ENCODE peak calls at places on chromosomes 16 and 17, in seven cellular contexts. One of them, this sample, is unnamed.

GRCh38 chr17:15409721-15410247 is 57.6 kb downstream of the CDRT4 start:
- DNase-seq in fibroblast of pulmonary artery: peak
- DNase-seq in AG09309: peak
- DNase-seq in neural progenitor cell: no peak
- DNase-seq in mucosa of descending colon: no peak
- DNase-seq in ascending aorta: peak
- DNase-seq in skeletal muscle cell: peak
- DNase-seq in this sample: no peak

GRCh38 chr16:6335072-6335471 is 997.6 kb upstream of the RBFOX1 start:
- DNase-seq in fibroblast of pulmonary artery: peak
- DNase-seq in AG09309: no peak
- DNase-seq in neural progenitor cell: peak
- DNase-seq in mucosa of descending colon: no peak
- DNase-seq in ascending aorta: no peak
- DNase-seq in skeletal muscle cell: no peak
- DNase-seq in this sample: peak

GRCh38 chr17:46788796-46789195 is 29.7 kb downstream of the WNT3 start:
- DNase-seq in fibroblast of pulmonary artery: no peak
- DNase-seq in AG09309: no peak
- DNase-seq in neural progenitor cell: peak
- DNase-seq in mucosa of descending colon: no peak
- DNase-seq in ascending aorta: no peak
- DNase-seq in skeletal muscle cell: no peak
- DNase-seq in this sample: no peak

GRCh38 chr16:52069866-52070265 is 477.1 kb downstream of the TOX3 start:
- DNase-seq in fibroblast of pulmonary artery: peak
- DNase-seq in AG09309: no peak
- DNase-seq in neural progenitor cell: peak
- DNase-seq in mucosa of descending colon: no peak
- DNase-seq in ascending aorta: no peak
- DNase-seq in skeletal muscle cell: no peak
- DNase-seq in this sample: peak

GRCh38 chr16:23089111-23089510 is 60.1 kb downstream of the USP31 start:
- DNase-seq in fibroblast of pulmonary artery: no peak
- DNase-seq in AG09309: no peak
- DNase-seq in neural progenitor cell: no peak
- DNase-seq in mucosa of descending colon: no peak
- DNase-seq in ascending aorta: no peak
- DNase-seq in skeletal muscle cell: no peak
- DNase-seq in this sample: no peak

GRCh38 chr17:1005361-1005946 is 8.5 kb downstream of the TIMM22 start:
- DNase-seq in fibroblast of pulmonary artery: peak
- DNase-seq in AG09309: no peak
- DNase-seq in neural progenitor cell: no peak
- DNase-seq in mucosa of descending colon: peak
- DNase-seq in ascending aorta: peak
- DNase-seq in skeletal muscle cell: no peak
- DNase-seq in this sample: peak

GRCh38 chr16:7182510-7183109 is 150.0 kb upstream of the RBFOX1 start:
- DNase-seq in fibroblast of pulmonary artery: no peak
- DNase-seq in AG09309: no peak
- DNase-seq in neural progenitor cell: peak
- DNase-seq in mucosa of descending colon: no peak
- DNase-seq in ascending aorta: no peak
- DNase-seq in skeletal muscle cell: no peak
- DNase-seq in this sample: peak

GRCh38 chr17:71428897-71429296 is 691.9 kb upstream of the SOX9 start:
- DNase-seq in fibroblast of pulmonary artery: no peak
- DNase-seq in AG09309: no peak
- DNase-seq in neural progenitor cell: no peak
- DNase-seq in mucosa of descending colon: no peak
- DNase-seq in ascending aorta: no peak
- DNase-seq in skeletal muscle cell: no peak
- DNase-seq in this sample: no peak

GRCh38 chr17:49013311-49014205 is 16.4 kb downstream of the IGF2BP1 start:
- DNase-seq in fibroblast of pulmonary artery: no peak
- DNase-seq in AG09309: no peak
- DNase-seq in neural progenitor cell: peak
- DNase-seq in mucosa of descending colon: no peak
- DNase-seq in ascending aorta: no peak
- DNase-seq in skeletal muscle cell: no peak
- DNase-seq in this sample: peak

GRCh38 chr16:8990445-8990844 is 26.7 kb upstream of the USP7 start:
- DNase-seq in fibroblast of pulmonary artery: no peak
- DNase-seq in AG09309: no peak
- DNase-seq in neural progenitor cell: no peak
- DNase-seq in mucosa of descending colon: no peak
- DNase-seq in ascending aorta: no peak
- DNase-seq in skeletal muscle cell: no peak
- DNase-seq in this sample: no peak

GRCh38 chr16:71737501-71737900 is 13.0 kb upstream of the PHLPP2 start:
- DNase-seq in fibroblast of pulmonary artery: no peak
- DNase-seq in AG09309: no peak
- DNase-seq in neural progenitor cell: no peak
- DNase-seq in mucosa of descending colon: no peak
- DNase-seq in ascending aorta: no peak
- DNase-seq in skeletal muscle cell: no peak
- DNase-seq in this sample: no peak

GRCh38 chr17:53148058-53148457 is 674.7 kb upstream of the KIF2B start:
- DNase-seq in fibroblast of pulmonary artery: no peak
- DNase-seq in AG09309: no peak
- DNase-seq in neural progenitor cell: no peak
- DNase-seq in mucosa of descending colon: no peak
- DNase-seq in ascending aorta: no peak
- DNase-seq in skeletal muscle cell: no peak
- DNase-seq in this sample: no peak

GRCh38 chr17:44995602-44996001 is 27.5 kb upstream of the C1QL1 start:
- DNase-seq in fibroblast of pulmonary artery: no peak
- DNase-seq in AG09309: no peak
- DNase-seq in neural progenitor cell: no peak
- DNase-seq in mucosa of descending colon: no peak
- DNase-seq in ascending aorta: no peak
- DNase-seq in skeletal muscle cell: no peak
- DNase-seq in this sample: no peak

GRCh38 chr17:81090361-81091133 is 55.6 kb downstream of the BAIAP2 start:
- DNase-seq in fibroblast of pulmonary artery: peak
- DNase-seq in AG09309: no peak
- DNase-seq in neural progenitor cell: peak
- DNase-seq in mucosa of descending colon: peak
- DNase-seq in ascending aorta: no peak
- DNase-seq in skeletal muscle cell: no peak
- DNase-seq in this sample: peak
- H3K4me3 ChIP-seq in fibroblast of pulmonary artery: no peak
- H3K4me3 ChIP-seq in AG09309: no peak
- H3K4me3 ChIP-seq in neural progenitor cell: no peak
- H3K4me3 ChIP-seq in mucosa of descending colon: no peak
- H3K4me3 ChIP-seq in ascending aorta: no peak
- H3K4me3 ChIP-seq in skeletal muscle cell: no peak
- H3K4me3 ChIP-seq in this sample: no peak

GRCh38 chr16:84638195-84638806 is 10.0 kb upstream of the KLHL36 start:
- DNase-seq in fibroblast of pulmonary artery: no peak
- DNase-seq in AG09309: no peak
- DNase-seq in neural progenitor cell: no peak
- DNase-seq in mucosa of descending colon: no peak
- DNase-seq in ascending aorta: no peak
- DNase-seq in skeletal muscle cell: no peak
- DNase-seq in this sample: no peak

GRCh38 chr16:84640145-84640544 is 8.2 kb upstream of the KLHL36 start:
- DNase-seq in fibroblast of pulmonary artery: no peak
- DNase-seq in AG09309: no peak
- DNase-seq in neural progenitor cell: no peak
- DNase-seq in mucosa of descending colon: no peak
- DNase-seq in ascending aorta: no peak
- DNase-seq in skeletal muscle cell: no peak
- DNase-seq in this sample: no peak

GRCh38 chr16:84643677-84644076 is 4.6 kb upstream of the KLHL36 start:
- DNase-seq in fibroblast of pulmonary artery: no peak
- DNase-seq in AG09309: no peak
- DNase-seq in neural progenitor cell: no peak
- DNase-seq in mucosa of descending colon: no peak
- DNase-seq in ascending aorta: no peak
- DNase-seq in skeletal muscle cell: no peak
- DNase-seq in this sample: no peak

GRCh38 chr16:84643180-84643583 is 5.1 kb upstream of the KLHL36 start:
- DNase-seq in fibroblast of pulmonary artery: peak
- DNase-seq in AG09309: peak
- DNase-seq in neural progenitor cell: no peak
- DNase-seq in mucosa of descending colon: peak
- DNase-seq in ascending aorta: peak
- DNase-seq in skeletal muscle cell: peak
- DNase-seq in this sample: no peak

DNA sequence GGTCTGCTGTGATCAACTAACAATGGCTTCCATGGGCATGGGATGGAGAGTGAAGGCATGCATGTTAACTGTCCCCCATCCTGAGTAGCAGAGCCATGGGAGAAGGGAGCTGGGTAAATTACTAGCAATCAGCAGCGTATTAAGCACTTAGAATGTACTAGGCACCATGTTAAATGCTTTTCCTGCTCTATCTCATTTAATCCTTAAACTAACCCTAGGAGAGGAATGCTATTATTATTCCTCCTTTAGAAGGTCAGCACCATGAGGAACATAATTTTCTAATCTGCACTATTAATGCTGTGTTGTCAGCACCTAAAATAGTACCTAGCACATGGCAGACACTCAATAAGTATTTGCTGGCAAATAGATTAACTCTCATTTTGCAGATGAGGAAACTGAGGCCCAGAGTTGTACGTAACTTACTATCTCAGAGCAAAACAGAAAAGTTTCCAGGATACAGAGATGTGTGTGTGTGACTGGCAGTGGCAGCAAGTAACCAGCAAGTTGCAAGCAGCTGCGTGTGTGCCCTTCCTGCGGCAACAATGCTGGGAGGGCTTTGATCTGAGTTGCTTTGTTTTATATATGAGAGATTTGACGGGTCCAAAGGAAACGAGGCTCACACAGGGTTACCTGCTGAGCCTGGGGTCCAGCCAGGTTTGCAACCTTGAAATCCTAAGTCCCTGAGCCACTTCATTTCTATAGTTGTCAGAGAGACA is 6.5 kb upstream of the KLHL36 start:
- DNase-seq in fibroblast of pulmonary artery: no peak
- DNase-seq in AG09309: no peak
- DNase-seq in neural progenitor cell: no peak
- DNase-seq in mucosa of descending colon: no peak
- DNase-seq in ascending aorta: no peak
- DNase-seq in skeletal muscle cell: no peak
- DNase-seq in this sample: no peak
- H3K4me3 ChIP-seq in fibroblast of pulmonary artery: no peak
- H3K4me3 ChIP-seq in AG09309: no peak
- H3K4me3 ChIP-seq in neural progenitor cell: no peak
- H3K4me3 ChIP-seq in mucosa of descending colon: no peak
- H3K4me3 ChIP-seq in ascending aorta: no peak
- H3K4me3 ChIP-seq in skeletal muscle cell: no peak
- H3K4me3 ChIP-seq in this sample: no peak

DNA sequence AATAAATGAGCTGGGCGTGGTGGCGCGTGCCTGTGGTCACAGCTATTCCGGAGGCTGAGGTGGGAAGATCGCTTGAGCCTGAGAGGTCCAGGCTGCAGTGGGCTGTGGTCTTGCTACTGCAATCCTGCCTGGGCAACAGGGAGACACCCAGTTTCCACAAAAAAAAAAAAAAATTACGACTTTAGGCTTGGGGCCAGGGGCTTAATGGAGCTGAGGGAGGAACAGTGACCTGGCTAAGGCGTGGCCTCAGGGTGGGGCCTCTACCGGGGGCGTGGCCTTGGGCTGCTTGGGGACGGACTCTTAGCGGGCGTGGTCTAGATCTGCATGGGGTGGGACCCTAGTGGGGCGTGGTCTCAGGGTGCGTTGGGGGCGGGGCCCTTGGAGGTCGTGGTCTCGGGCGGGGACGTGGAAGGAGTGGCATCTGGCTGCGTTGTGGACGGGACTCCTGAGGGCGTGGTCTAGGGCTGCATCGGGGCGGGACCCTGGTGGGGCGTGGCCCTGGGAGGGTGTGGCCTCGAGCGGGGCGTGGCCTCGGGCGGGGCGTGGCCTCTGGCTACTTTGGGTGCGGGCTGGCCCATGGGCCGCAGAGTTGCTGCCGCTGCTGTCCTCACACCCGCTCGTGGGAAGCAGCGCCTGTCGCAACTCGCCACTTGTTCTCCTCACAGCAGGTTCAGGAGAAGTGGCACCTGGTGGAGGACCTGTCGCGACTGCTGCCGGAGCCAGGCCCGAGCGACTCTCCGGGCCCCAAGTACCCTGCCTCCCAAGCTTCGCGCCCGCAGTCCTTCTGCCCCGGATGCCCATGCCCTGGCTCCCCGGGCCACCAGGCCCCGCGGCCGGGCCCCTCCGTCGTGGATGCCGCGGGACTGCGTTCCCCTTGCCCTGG is 5.8 kb upstream of the C17orf99 start:
- DNase-seq in fibroblast of pulmonary artery: peak
- DNase-seq in AG09309: no peak
- DNase-seq in neural progenitor cell: peak
- DNase-seq in mucosa of descending colon: peak
- DNase-seq in ascending aorta: peak
- DNase-seq in skeletal muscle cell: no peak
- DNase-seq in this sample: peak
- H3K4me3 ChIP-seq in fibroblast of pulmonary artery: no peak
- H3K4me3 ChIP-seq in AG09309: no peak
- H3K4me3 ChIP-seq in neural progenitor cell: no peak
- H3K4me3 ChIP-seq in mucosa of descending colon: no peak
- H3K4me3 ChIP-seq in ascending aorta: no peak
- H3K4me3 ChIP-seq in skeletal muscle cell: no peak
- H3K4me3 ChIP-seq in this sample: no peak

GRCh38 chr16:15621456-15621855 is 21.5 kb downstream of the MARF1 start:
- DNase-seq in fibroblast of pulmonary artery: no peak
- DNase-seq in AG09309: no peak
- DNase-seq in neural progenitor cell: no peak
- DNase-seq in mucosa of descending colon: no peak
- DNase-seq in ascending aorta: no peak
- DNase-seq in skeletal muscle cell: no peak
- DNase-seq in this sample: no peak

GRCh38 chr16:15616068-15616467 is 26.9 kb downstream of the MARF1 start:
- DNase-seq in fibroblast of pulmonary artery: no peak
- DNase-seq in AG09309: no peak
- DNase-seq in neural progenitor cell: no peak
- DNase-seq in mucosa of descending colon: no peak
- DNase-seq in ascending aorta: no peak
- DNase-seq in skeletal muscle cell: no peak
- DNase-seq in this sample: no peak

GRCh38 chr16:15617901-15618300 is 25.1 kb downstream of the MARF1 start:
- DNase-seq in fibroblast of pulmonary artery: no peak
- DNase-seq in AG09309: no peak
- DNase-seq in neural progenitor cell: no peak
- DNase-seq in mucosa of descending colon: no peak
- DNase-seq in ascending aorta: no peak
- DNase-seq in skeletal muscle cell: no peak
- DNase-seq in this sample: no peak

GRCh38 chr16:15616475-15616874 is 26.5 kb downstream of the MARF1 start:
- DNase-seq in fibroblast of pulmonary artery: no peak
- DNase-seq in AG09309: no peak
- DNase-seq in neural progenitor cell: no peak
- DNase-seq in mucosa of descending colon: no peak
- DNase-seq in ascending aorta: no peak
- DNase-seq in skeletal muscle cell: no peak
- DNase-seq in this sample: no peak

DNA sequence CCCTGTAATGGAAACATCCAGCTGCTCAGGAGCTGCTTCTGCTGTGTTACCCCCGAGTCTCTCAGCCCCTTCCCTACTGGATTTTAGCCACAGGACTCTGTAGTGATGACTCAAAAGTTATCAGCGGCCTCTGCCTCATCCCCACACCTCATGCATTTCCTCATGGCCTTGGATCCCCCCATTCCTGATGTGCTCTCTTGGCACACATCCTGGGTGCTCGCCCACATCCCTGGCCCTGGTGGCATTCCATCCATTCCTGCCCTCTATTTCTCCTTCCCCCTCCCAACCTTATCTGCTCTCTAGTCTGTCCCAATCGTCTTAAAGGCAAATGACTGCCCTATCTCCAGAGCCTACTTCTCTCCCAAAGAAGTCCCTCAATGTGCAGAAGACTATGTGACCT is 24.6 kb downstream of the MARF1 start:
- DNase-seq in fibroblast of pulmonary artery: peak
- DNase-seq in AG09309: peak
- DNase-seq in neural progenitor cell: no peak
- DNase-seq in mucosa of descending colon: no peak
- DNase-seq in ascending aorta: no peak
- DNase-seq in skeletal muscle cell: no peak
- DNase-seq in this sample: no peak
- H3K4me3 ChIP-seq in fibroblast of pulmonary artery: no peak
- H3K4me3 ChIP-seq in AG09309: no peak
- H3K4me3 ChIP-seq in neural progenitor cell: no peak
- H3K4me3 ChIP-seq in mucosa of descending colon: no peak
- H3K4me3 ChIP-seq in ascending aorta: no peak
- H3K4me3 ChIP-seq in skeletal muscle cell: no peak
- H3K4me3 ChIP-seq in this sample: no peak